ENCODE peak calls at places on chromosomes 1 and 21, in eight cellular contexts. P, X, C, A, O, M, T and W are unnamed samples.

GRCh38 chr1:53547321-53547720 is 88.1 kb downstream of the DMRTB1 start:
- DNase-seq in T (no peak), M (no peak), X (no peak), A (no peak), P (no peak), C (no peak), O (no peak), W (no peak)

GRCh38 chr1:172278478-172278877 is 142.0 kb upstream of the C1orf105 start:
- DNase-seq in C (peak; percentile 54), T (no peak), M (peak; percentile 58), X (no peak), P (peak; percentile 38), A (no peak), O (no peak), W (peak; percentile 68)

GRCh38 chr1:209838537-209838936 is 10.8 kb downstream of the UTP25 start:
- DNase-seq in A (no peak), C (peak; percentile 98), O (no peak), T (no peak), P (no peak), M (no peak), X (no peak), W (no peak)

GRCh38 chr1:225866981-225867380 is 15.2 kb downstream of the TMEM63A start:
- DNase-seq in M (no peak), C (no peak), O (no peak), X (no peak), A (no peak), T (no peak), P (no peak), W (no peak)

GRCh38 chr1:116775116-116775752 is 21.0 kb downstream of the CD2 start:
- DNase-seq in X (no peak), M (no peak), P (no peak), C (no peak), A (no peak), O (no peak), T (no peak), W (no peak)

GRCh38 chr1:7989762-7990428 is 28.4 kb downstream of the PARK7 start:
- DNase-seq in A (no peak), O (no peak), T (no peak), C (no peak), P (no peak), X (no peak), M (no peak), W (no peak)

GRCh38 chr1:54409156-54410142 is 3.3 kb upstream of the SSBP3 start:
- DNase-seq in T (no peak), O (no peak), M (no peak), P (no peak), X (peak; percentile 40), A (no peak), C (peak; percentile 20), W (no peak)

GRCh38 chr1:30743584-30744059 is 14.0 kb downstream of the LAPTM5 start:
- DNase-seq in O (no peak), T (peak; percentile 89), M (no peak), C (peak; percentile 75), A (no peak), P (no peak), X (peak; percentile 68), W (no peak)

GRCh38 chr1:8374812-8375211 is 56.9 kb downstream of the SLC45A1 start:
- DNase-seq in O (no peak), M (peak; percentile 28), C (peak; percentile 61), P (peak; percentile 66), X (no peak), T (no peak), A (no peak), W (no peak)

GRCh38 chr1:37575692-37576091 is 19.0 kb downstream of the DNALI1 start:
- DNase-seq in X (no peak), O (no peak), M (no peak), C (no peak), T (no peak), P (peak; percentile 56), A (no peak), W (no peak)

GRCh38 chr1:200526709-200527612 is 93.6 kb downstream of the KIF14 start:
- DNase-seq in C (no peak), P (no peak), T (no peak), M (no peak), A (no peak), X (no peak), O (no peak), W (no peak)

GRCh38 chr1:154407021-154407865 is 2.1 kb downstream of the IL6R start:
- DNase-seq in C (peak; percentile 85), A (no peak), P (no peak), T (no peak), M (no peak), X (peak; percentile 25), O (no peak), W (peak; percentile 2)

GRCh38 chr21:45127937-45128336 is 53.6 kb downstream of the ADARB1 start:
- DNase-seq in T (no peak), X (no peak), O (no peak), A (no peak), P (no peak), C (no peak), M (no peak), W (no peak)

GRCh38 chr1:67495327-67495726 is 65.1 kb upstream of the SERBP1 start:
- DNase-seq in T (no peak), X (no peak), O (no peak), A (no peak), M (no peak), P (no peak), C (peak; percentile 8), W (no peak)

GRCh38 chr1:112126598-112126997 is 137.1 kb upstream of the KCND3 start:
- DNase-seq in P (no peak), A (no peak), T (no peak), O (no peak), M (no peak), C (no peak), X (no peak), W (no peak)

GRCh38 chr21:42975886-42976608 is 1.7 kb downstream of the PKNOX1 start:
- DNase-seq in X (no peak), T (no peak), M (no peak), P (no peak), C (no peak), A (no peak), O (no peak), W (no peak)

GRCh38 chr1:246117066-246117791 is 389.9 kb downstream of the SMYD3 start:
- DNase-seq in C (peak; percentile 61), A (no peak), P (peak; percentile 46), O (no peak), T (peak; percentile 56), M (peak; percentile 63), X (peak; percentile 1), W (peak; percentile 56)

GRCh38 chr21:45283611-45284455 is 3.9 kb downstream of the POFUT2 start:
- DNase-seq in M (no peak), T (peak; percentile 42), A (no peak), P (no peak), C (no peak), O (no peak), X (no peak), W (peak; percentile 5)

GRCh38 chr1:6510493-6510892 is 19.0 kb upstream of the PLEKHG5 start:
- DNase-seq in X (no peak), C (no peak), A (no peak), P (no peak), T (no peak), O (no peak), M (no peak), W (no peak)

GRCh38 chr1:171990371-171990770 is 149.1 kb downstream of the DNM3 start:
- DNase-seq in X (no peak), M (peak; percentile 64), P (no peak), A (no peak), O (no peak), C (no peak), T (no peak), W (no peak)

GRCh38 chr1:26721669-26722355 is 26.0 kb downstream of the ARID1A start:
- DNase-seq in O (no peak), M (no peak), A (no peak), P (peak; percentile 31), T (no peak), C (no peak), X (no peak), W (no peak)

GRCh38 chr1:34645919-34646318 is 108.9 kb upstream of the GJB5 start:
- DNase-seq in O (no peak), X (no peak), P (no peak), A (no peak), T (no peak), M (no peak), C (no peak), W (no peak)

GRCh38 chr1:21673277-21673780 is 4.2 kb upstream of the RAP1GAP start:
- DNase-seq in T (no peak), P (peak; percentile 24), X (no peak), M (peak; percentile 76), C (peak; percentile 40), A (no peak), O (no peak), W (peak; percentile 46)

GRCh38 chr21:17693801-17694200 is 81.1 kb upstream of the BTG3 start:
- DNase-seq in P (no peak), O (no peak), A (no peak), X (no peak), T (no peak), C (no peak), M (no peak), W (no peak)